ENCODE peak calls at places on chromosomes 11 and 22, in eight cellular contexts. One of them, this sample, is unnamed.

GRCh38 chr11:8959546-8960166 is 4.6 kb downstream of the TMEM9B start:
- DNase-seq in OCI-LY7: peak; percentile 73
- DNase-seq in NCI-H460: peak; percentile 65
- DNase-seq in activated T-cell treated with anti-CD3 and anti-CD28 coated beads for 1 hour: no peak
- DNase-seq in HEK293T: peak; percentile 63
- DNase-seq in activated CD4-positive, alpha-beta T cell treated with anti-CD3 and anti-CD28 coated beads for 36 hours: peak; percentile 43
- DNase-seq in GDM1: peak; percentile 37
- DNase-seq in kidney: no peak
- DNase-seq in this sample: peak; percentile 74

GRCh38 chr22:48558606-48559402 is 1268.9 kb downstream of the BRD1 start:
- DNase-seq in kidney: no peak
- DNase-seq in activated T-cell treated with anti-CD3 and anti-CD28 coated beads for 1 hour: no peak
- DNase-seq in OCI-LY7: no peak
- DNase-seq in GDM1: no peak
- DNase-seq in HEK293T: no peak
- DNase-seq in activated CD4-positive, alpha-beta T cell treated with anti-CD3 and anti-CD28 coated beads for 36 hours: no peak
- DNase-seq in NCI-H460: no peak
- DNase-seq in this sample: no peak

GRCh38 chr11:124174001-124174400 is 9.1 kb upstream of the OR10D3 start:
- DNase-seq in OCI-LY7: no peak
- DNase-seq in GDM1: no peak
- DNase-seq in activated CD4-positive, alpha-beta T cell treated with anti-CD3 and anti-CD28 coated beads for 36 hours: no peak
- DNase-seq in NCI-H460: peak; percentile 78
- DNase-seq in activated T-cell treated with anti-CD3 and anti-CD28 coated beads for 1 hour: no peak
- DNase-seq in kidney: no peak
- DNase-seq in HEK293T: no peak
- DNase-seq in this sample: no peak

GRCh38 chr22:37193629-37194191 is 5.7 kb upstream of the C1QTNF6 start:
- DNase-seq in OCI-LY7: no peak
- DNase-seq in GDM1: peak; percentile 39
- DNase-seq in activated CD4-positive, alpha-beta T cell treated with anti-CD3 and anti-CD28 coated beads for 36 hours: peak; percentile 59
- DNase-seq in HEK293T: no peak
- DNase-seq in activated T-cell treated with anti-CD3 and anti-CD28 coated beads for 1 hour: no peak
- DNase-seq in kidney: peak; percentile 6
- DNase-seq in NCI-H460: peak; percentile 42
- DNase-seq in this sample: no peak

GRCh38 chr11:34332524-34332923 is 25.3 kb downstream of the ABTB2 start:
- DNase-seq in kidney: no peak
- DNase-seq in OCI-LY7: no peak
- DNase-seq in activated CD4-positive, alpha-beta T cell treated with anti-CD3 and anti-CD28 coated beads for 36 hours: no peak
- DNase-seq in activated T-cell treated with anti-CD3 and anti-CD28 coated beads for 1 hour: no peak
- DNase-seq in NCI-H460: no peak
- DNase-seq in GDM1: peak; percentile 18
- DNase-seq in HEK293T: no peak
- DNase-seq in this sample: no peak

GRCh38 chr11:128207861-128208321 is 379.5 kb downstream of the ETS1 start:
- DNase-seq in activated T-cell treated with anti-CD3 and anti-CD28 coated beads for 1 hour: no peak
- DNase-seq in NCI-H460: peak; percentile 55
- DNase-seq in HEK293T: no peak
- DNase-seq in activated CD4-positive, alpha-beta T cell treated with anti-CD3 and anti-CD28 coated beads for 36 hours: no peak
- DNase-seq in OCI-LY7: no peak
- DNase-seq in kidney: no peak
- DNase-seq in GDM1: no peak
- DNase-seq in this sample: no peak

GRCh38 chr22:27386186-27386585 is 415.4 kb downstream of the MN1 start:
- DNase-seq in NCI-H460: no peak
- DNase-seq in HEK293T: no peak
- DNase-seq in activated CD4-positive, alpha-beta T cell treated with anti-CD3 and anti-CD28 coated beads for 36 hours: no peak
- DNase-seq in activated T-cell treated with anti-CD3 and anti-CD28 coated beads for 1 hour: no peak
- DNase-seq in GDM1: no peak
- DNase-seq in kidney: no peak
- DNase-seq in OCI-LY7: no peak
- DNase-seq in this sample: no peak

GRCh38 chr11:3157381-3158130 is 7.6 kb downstream of the OSBPL5 start:
- DNase-seq in NCI-H460: no peak
- DNase-seq in OCI-LY7: peak; percentile 45
- DNase-seq in activated CD4-positive, alpha-beta T cell treated with anti-CD3 and anti-CD28 coated beads for 36 hours: no peak
- DNase-seq in activated T-cell treated with anti-CD3 and anti-CD28 coated beads for 1 hour: no peak
- DNase-seq in kidney: peak; percentile 87
- DNase-seq in HEK293T: no peak
- DNase-seq in GDM1: no peak
- DNase-seq in this sample: no peak

GRCh38 chr22:39233736-39234120 is 11.1 kb downstream of the PDGFB start:
- DNase-seq in NCI-H460: no peak
- DNase-seq in OCI-LY7: no peak
- DNase-seq in GDM1: no peak
- DNase-seq in activated T-cell treated with anti-CD3 and anti-CD28 coated beads for 1 hour: no peak
- DNase-seq in HEK293T: no peak
- DNase-seq in kidney: peak; percentile 85
- DNase-seq in activated CD4-positive, alpha-beta T cell treated with anti-CD3 and anti-CD28 coated beads for 36 hours: no peak
- DNase-seq in this sample: no peak

GRCh38 chr11:35373284-35373933 is 45.9 kb downstream of the SLC1A2 start:
- DNase-seq in activated T-cell treated with anti-CD3 and anti-CD28 coated beads for 1 hour: no peak
- DNase-seq in HEK293T: no peak
- DNase-seq in activated CD4-positive, alpha-beta T cell treated with anti-CD3 and anti-CD28 coated beads for 36 hours: no peak
- DNase-seq in GDM1: no peak
- DNase-seq in NCI-H460: no peak
- DNase-seq in OCI-LY7: no peak
- DNase-seq in kidney: no peak
- DNase-seq in this sample: no peak

GRCh38 chr11:23556163-23556750 is 696.0 kb upstream of the CCDC179 start:
- DNase-seq in activated CD4-positive, alpha-beta T cell treated with anti-CD3 and anti-CD28 coated beads for 36 hours: no peak
- DNase-seq in GDM1: no peak
- DNase-seq in HEK293T: no peak
- DNase-seq in activated T-cell treated with anti-CD3 and anti-CD28 coated beads for 1 hour: no peak
- DNase-seq in OCI-LY7: no peak
- DNase-seq in NCI-H460: no peak
- DNase-seq in kidney: no peak
- DNase-seq in this sample: no peak

GRCh38 chr22:24843048-24843447 is 37.0 kb downstream of the SGSM1 start:
- DNase-seq in GDM1: no peak
- DNase-seq in activated T-cell treated with anti-CD3 and anti-CD28 coated beads for 1 hour: no peak
- DNase-seq in activated CD4-positive, alpha-beta T cell treated with anti-CD3 and anti-CD28 coated beads for 36 hours: no peak
- DNase-seq in OCI-LY7: no peak
- DNase-seq in NCI-H460: no peak
- DNase-seq in HEK293T: no peak
- DNase-seq in kidney: no peak
- DNase-seq in this sample: no peak

GRCh38 chr11:133656100-133656635 is 123.9 kb upstream of the OPCML start:
- DNase-seq in kidney: no peak
- DNase-seq in HEK293T: no peak
- DNase-seq in GDM1: no peak
- DNase-seq in activated CD4-positive, alpha-beta T cell treated with anti-CD3 and anti-CD28 coated beads for 36 hours: no peak
- DNase-seq in OCI-LY7: no peak
- DNase-seq in activated T-cell treated with anti-CD3 and anti-CD28 coated beads for 1 hour: no peak
- DNase-seq in NCI-H460: no peak
- DNase-seq in this sample: no peak

GRCh38 chr22:44361391-44362126 is 48.8 kb upstream of the SHISAL1 start:
- DNase-seq in GDM1: no peak
- DNase-seq in activated T-cell treated with anti-CD3 and anti-CD28 coated beads for 1 hour: no peak
- DNase-seq in kidney: peak; percentile 65
- DNase-seq in NCI-H460: no peak
- DNase-seq in activated CD4-positive, alpha-beta T cell treated with anti-CD3 and anti-CD28 coated beads for 36 hours: no peak
- DNase-seq in OCI-LY7: no peak
- DNase-seq in HEK293T: no peak
- DNase-seq in this sample: no peak

GRCh38 chr11:47941907-47942558 is 38.3 kb upstream of the PTPRJ start:
- DNase-seq in HEK293T: no peak
- DNase-seq in kidney: no peak
- DNase-seq in GDM1: peak; percentile 13
- DNase-seq in activated CD4-positive, alpha-beta T cell treated with anti-CD3 and anti-CD28 coated beads for 36 hours: no peak
- DNase-seq in NCI-H460: no peak
- DNase-seq in OCI-LY7: no peak
- DNase-seq in activated T-cell treated with anti-CD3 and anti-CD28 coated beads for 1 hour: no peak
- DNase-seq in this sample: no peak